ENCODE peak calls at places on chromosomes 7 and 10, in seven cellular contexts. A is MCF 10A, S is fibroblast of mammary gland, F is nephron progenitor cell, D is cardiac muscle cell, B is OCI-LY7, W is brain microvascular endothelial cell. Q is an unnamed sample.

GRCh38 chr7:41702635-41703371 is at the start of gene INHBA:
- DNase-seq in A (peak), S (peak), F (no peak), D (peak), B (no peak), W (peak), Q (no peak)

GRCh38 chr10:103871006-103871405 is 15.6 kb upstream of the SH3PXD2A start:
- DNase-seq in A (peak), S (no peak), F (no peak), D (no peak), B (no peak), W (no peak), Q (no peak)

GRCh38 chr10:57830877-57831535 is 436.7 kb downstream of the IPMK start:
- DNase-seq in A (no peak), S (no peak), F (no peak), D (no peak), B (no peak), W (no peak), Q (no peak)

GRCh38 chr7:158023157-158023556 is 564.5 kb downstream of the PTPRN2 start:
- DNase-seq in A (no peak), S (no peak), F (no peak), D (no peak), B (no peak), W (no peak), Q (no peak)

GRCh38 chr7:151089893-151090730 is 3.8 kb downstream of the AGAP3 start:
- DNase-seq in A (no peak), S (peak), F (no peak), D (no peak), B (no peak), W (no peak), Q (no peak)

GRCh38 chr7:30920584-30921539 is 9.2 kb downstream of the AQP1 start:
- DNase-seq in A (peak), S (peak), F (peak), D (peak), B (no peak), W (peak), Q (no peak)

GRCh38 chr7:50558380-50559051 is 6.7 kb downstream of the DDC start:
- DNase-seq in A (no peak), S (no peak), F (peak), D (peak), B (no peak), W (no peak), Q (no peak)

GRCh38 chr10:115945696-115946445 is 327.1 kb downstream of the GFRA1 start:
- DNase-seq in A (no peak), S (no peak), F (no peak), D (no peak), B (no peak), W (no peak), Q (no peak)

GRCh38 chr7:39504963-39505362 is 61.2 kb upstream of the YAE1 start:
- DNase-seq in A (peak), S (peak), F (no peak), D (peak), B (no peak), W (peak), Q (no peak)

GRCh38 chr7:150307129-150307528 is 16.0 kb upstream of the LRRC61 start:
- DNase-seq in A (no peak), S (no peak), F (no peak), D (no peak), B (no peak), W (no peak), Q (no peak)

GRCh38 chr10:61016007-61016406 is 72.0 kb upstream of the RHOBTB1 start:
- DNase-seq in A (no peak), S (no peak), F (no peak), D (no peak), B (no peak), W (no peak), Q (no peak)

GRCh38 chr7:113076703-113077102 is 9.9 kb downstream of the GPR85 start:
- DNase-seq in A (no peak), S (no peak), F (no peak), D (no peak), B (no peak), W (no peak), Q (no peak)

GRCh38 chr10:59674211-59674836 is 35.3 kb downstream of the SLC16A9 start:
- DNase-seq in A (peak), S (peak), F (no peak), D (peak), B (no peak), W (peak), Q (no peak)

GRCh38 chr10:115417585-115418265 is 324.6 kb downstream of the ATRNL1 start:
- DNase-seq in A (peak), S (peak), F (peak), D (peak), B (peak), W (peak), Q (no peak)

GRCh38 chr7:132503415-132503814 is 72.9 kb downstream of the PLXNA4 start:
- DNase-seq in A (no peak), S (no peak), F (no peak), D (no peak), B (no peak), W (no peak), Q (no peak)

GRCh38 chr7:53984776-53985175 is 557.4 kb upstream of the VSTM2A start:
- DNase-seq in A (peak), S (no peak), F (no peak), D (no peak), B (no peak), W (no peak), Q (no peak)

GRCh38 chr7:584122-584465 is 64.4 kb upstream of the PDGFA start:
- DNase-seq in A (no peak), S (no peak), F (no peak), D (no peak), B (no peak), W (no peak), Q (no peak)

GRCh38 chr10:15485684-15486316 is 114.7 kb upstream of the FAM171A1 start:
- DNase-seq in A (peak), S (peak), F (no peak), D (peak), B (no peak), W (peak), Q (no peak)

GRCh38 chr7:130393095-130393494 is 12.8 kb downstream of the CPA1 start:
- DNase-seq in A (no peak), S (peak), F (no peak), D (peak), B (no peak), W (peak), Q (no peak)

GRCh38 chr7:87148332-87148955 is 3.8 kb upstream of the DMTF1 start:
- DNase-seq in A (peak), S (peak), F (no peak), D (peak), B (peak), W (no peak), Q (no peak)

GRCh38 chr10:99768430-99769011 is 13.9 kb upstream of the ABCC2 start:
- DNase-seq in A (no peak), S (peak), F (no peak), D (no peak), B (no peak), W (no peak), Q (no peak)

DNA sequence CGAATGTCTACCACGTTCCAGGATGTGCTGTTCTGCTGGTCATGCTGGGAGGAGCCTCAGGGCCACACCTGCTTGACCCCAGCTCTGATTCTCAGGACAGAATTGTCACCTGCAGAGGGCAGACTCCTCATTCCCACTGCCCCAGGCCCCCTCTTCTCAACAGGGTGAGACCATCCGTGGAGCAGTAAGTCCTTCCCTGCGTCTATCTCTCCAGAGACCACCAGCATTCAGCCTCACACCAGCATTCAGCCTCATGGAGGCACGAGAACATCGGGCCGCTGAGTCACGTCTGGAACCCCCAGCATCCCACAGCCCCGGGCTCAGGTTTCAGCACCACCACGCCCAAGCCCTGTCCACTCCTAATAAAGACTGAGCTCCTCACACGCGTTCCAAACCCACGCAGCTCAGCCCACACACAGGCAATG is 273.4 kb downstream of the DIP2C start:
- DNase-seq in A (no peak), S (peak), F (no peak), D (no peak), B (peak), W (no peak), Q (no peak)
- TF ChIP-seq CTCF in A (no peak), S (no peak), F (no peak), D (no peak), B (peak), W (peak), Q (peak)

DNA sequence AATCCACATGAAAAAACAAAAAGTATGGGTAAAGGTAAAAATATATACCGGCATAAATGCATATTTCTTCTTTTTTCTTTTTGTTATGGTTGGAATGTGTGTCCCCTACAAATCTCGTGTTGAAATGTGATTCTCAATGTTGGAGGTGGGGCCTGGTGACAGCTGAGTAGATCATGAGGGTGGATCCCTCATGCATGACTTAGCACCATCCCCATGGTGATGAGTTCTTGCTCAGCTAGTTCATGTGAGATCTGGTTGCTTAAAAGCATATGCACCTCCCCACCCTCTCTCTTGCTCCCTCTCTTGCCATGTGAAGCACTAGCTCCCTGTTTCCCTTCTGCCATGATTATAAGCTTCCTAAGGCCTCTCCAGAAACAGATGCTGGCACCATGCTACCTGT is 93.3 kb downstream of the HYCC1 start:
- DNase-seq in A (peak), S (peak), F (peak), D (no peak), B (no peak), W (no peak), Q (no peak)
- TF ChIP-seq CTCF in A (no peak), S (no peak), F (no peak), D (no peak), B (no peak), W (no peak), Q (no peak)

DNA sequence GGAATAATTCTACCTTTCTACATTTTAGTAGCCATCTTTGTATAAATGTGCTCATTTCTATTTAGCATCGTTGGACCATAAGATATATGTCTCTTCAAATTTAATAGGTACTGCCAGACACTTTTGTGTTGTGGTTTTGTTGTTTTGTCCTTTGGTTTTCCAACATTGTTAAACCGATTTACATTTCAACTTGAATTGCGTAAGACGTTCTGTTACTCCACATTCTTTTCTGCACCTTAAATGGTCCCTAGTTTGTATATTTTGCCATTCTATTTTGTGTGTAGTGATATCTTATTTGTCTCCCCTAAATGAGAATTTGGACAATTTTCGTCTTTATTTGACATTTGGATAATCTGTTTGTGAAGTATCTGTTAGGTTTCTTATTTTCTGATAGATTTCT is 1015.6 kb downstream of the NRG3 start:
- DNase-seq in A (no peak), S (no peak), F (no peak), D (no peak), B (no peak), W (no peak), Q (no peak)
- TF ChIP-seq CTCF in A (no peak), S (no peak), F (no peak), D (no peak), B (no peak), W (no peak), Q (no peak)

GRCh38 chr7:22296916-22297315 is 60.0 kb downstream of the RAPGEF5 start:
- DNase-seq in A (no peak), S (peak), F (no peak), D (no peak), B (no peak), W (no peak), Q (no peak)
- TF ChIP-seq CTCF in A (no peak), S (peak), F (no peak), D (peak), B (peak), W (peak), Q (no peak)

GRCh38 chr7:116491887-116492653 is 7.5 kb upstream of the CAV2 start:
- DNase-seq in A (no peak), S (no peak), F (no peak), D (no peak), B (no peak), W (no peak), Q (no peak)

GRCh38 chr7:116490351-116490750 is 9.2 kb upstream of the CAV2 start:
- DNase-seq in A (no peak), S (no peak), F (no peak), D (no peak), B (no peak), W (no peak), Q (no peak)

GRCh38 chr7:116492654-116493109 is 6.9 kb upstream of the CAV2 start:
- DNase-seq in A (no peak), S (no peak), F (no peak), D (no peak), B (no peak), W (no peak), Q (no peak)

GRCh38 chr7:116483271-116483942 is 16.1 kb upstream of the CAV2 start:
- DNase-seq in A (no peak), S (no peak), F (no peak), D (no peak), B (no peak), W (no peak), Q (no peak)

GRCh38 chr7:116487907-116488521 is 11.5 kb upstream of the CAV2 start:
- DNase-seq in A (no peak), S (no peak), F (no peak), D (no peak), B (no peak), W (no peak), Q (no peak)
- TF ChIP-seq CTCF in A (no peak), S (no peak), F (no peak), D (no peak), B (no peak), W (no peak), Q (no peak)

GRCh38 chr7:140079121-140079536 is 16.4 kb upstream of the PARP12 start:
- DNase-seq in A (peak), S (peak), F (peak), D (peak), B (peak), W (peak), Q (no peak)
- TF ChIP-seq CTCF in A (peak), S (peak), F (peak), D (peak), B (peak), W (peak), Q (peak)

DNA sequence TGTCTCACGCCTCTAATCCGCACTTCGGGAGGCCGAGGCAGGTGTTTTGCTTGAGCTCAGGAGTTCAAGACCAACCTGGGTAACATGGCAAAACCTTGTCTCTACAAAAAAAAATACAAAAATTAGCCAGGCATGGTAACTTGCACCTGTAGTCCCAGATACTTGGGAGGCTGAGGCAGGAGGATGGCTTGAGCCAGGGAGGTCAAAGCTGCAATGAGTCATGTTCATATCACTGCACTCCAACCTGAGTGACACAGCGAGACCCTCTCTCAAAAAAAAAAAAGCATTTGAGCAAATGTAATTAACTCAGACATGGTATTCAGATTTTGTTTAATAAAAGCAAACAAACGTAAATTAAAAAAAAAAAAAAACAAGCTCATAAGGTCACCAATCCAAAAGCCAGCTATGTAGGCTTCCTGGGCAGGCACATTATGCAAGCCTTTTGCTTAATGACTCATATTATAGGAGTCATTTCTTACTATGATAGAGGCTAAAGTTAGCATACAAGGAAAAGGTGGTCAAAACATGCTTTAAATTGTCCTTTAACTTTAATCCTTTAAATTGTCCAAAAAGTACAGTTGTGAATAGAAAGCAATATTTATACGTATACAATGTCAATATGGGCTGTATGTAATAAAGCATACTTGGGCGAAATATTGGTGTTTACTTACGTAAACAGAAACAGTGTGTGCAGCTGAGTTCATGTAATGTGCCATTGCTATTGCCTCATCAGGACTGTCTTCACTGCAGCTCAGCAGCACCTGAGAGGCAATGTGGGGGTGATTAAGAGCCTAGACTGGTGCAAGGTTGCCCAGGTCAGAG is 13.0 kb downstream of the AKR1D1 start:
- DNase-seq in A (peak), S (peak), F (no peak), D (peak), B (no peak), W (peak), Q (no peak)
- TF ChIP-seq CTCF in A (no peak), S (no peak), F (no peak), D (no peak), B (no peak), W (no peak), Q (no peak)

DNA sequence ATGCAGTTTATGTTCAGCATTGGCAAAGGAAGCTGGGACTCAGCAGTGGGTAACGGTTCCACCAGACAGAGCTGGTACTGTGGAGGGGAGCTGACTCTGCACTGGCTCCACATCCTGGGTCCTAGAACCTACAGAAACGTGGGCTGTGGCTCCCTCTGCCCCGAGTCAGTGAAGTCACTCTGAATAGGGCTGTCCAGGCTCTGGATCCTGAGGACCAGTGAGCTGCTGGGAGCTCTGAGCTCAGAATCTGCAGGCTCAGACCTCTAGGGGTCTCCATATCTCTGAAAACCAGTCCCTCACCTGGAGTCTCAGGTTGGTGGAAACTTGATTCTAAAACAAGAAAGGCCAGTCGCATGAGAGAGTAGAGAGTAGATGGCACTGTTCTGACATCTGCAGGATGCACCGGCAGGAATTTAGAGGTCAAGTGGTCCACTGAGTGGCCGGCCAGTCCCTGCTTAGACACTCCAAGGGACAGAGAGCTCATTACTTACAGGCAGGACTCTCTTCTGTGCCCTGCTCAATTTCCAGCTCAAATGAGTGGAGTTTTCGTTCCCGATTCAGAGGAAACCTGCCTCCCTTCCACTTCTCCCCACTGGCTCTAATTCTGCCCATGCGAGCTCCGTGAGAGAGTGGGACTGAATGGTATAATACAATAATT is 18.6 kb downstream of the NPFFR1 start:
- DNase-seq in A (peak), S (no peak), F (no peak), D (no peak), B (peak), W (no peak), Q (no peak)
- TF ChIP-seq CTCF in A (no peak), S (no peak), F (no peak), D (peak), B (peak), W (peak), Q (peak)

DNA sequence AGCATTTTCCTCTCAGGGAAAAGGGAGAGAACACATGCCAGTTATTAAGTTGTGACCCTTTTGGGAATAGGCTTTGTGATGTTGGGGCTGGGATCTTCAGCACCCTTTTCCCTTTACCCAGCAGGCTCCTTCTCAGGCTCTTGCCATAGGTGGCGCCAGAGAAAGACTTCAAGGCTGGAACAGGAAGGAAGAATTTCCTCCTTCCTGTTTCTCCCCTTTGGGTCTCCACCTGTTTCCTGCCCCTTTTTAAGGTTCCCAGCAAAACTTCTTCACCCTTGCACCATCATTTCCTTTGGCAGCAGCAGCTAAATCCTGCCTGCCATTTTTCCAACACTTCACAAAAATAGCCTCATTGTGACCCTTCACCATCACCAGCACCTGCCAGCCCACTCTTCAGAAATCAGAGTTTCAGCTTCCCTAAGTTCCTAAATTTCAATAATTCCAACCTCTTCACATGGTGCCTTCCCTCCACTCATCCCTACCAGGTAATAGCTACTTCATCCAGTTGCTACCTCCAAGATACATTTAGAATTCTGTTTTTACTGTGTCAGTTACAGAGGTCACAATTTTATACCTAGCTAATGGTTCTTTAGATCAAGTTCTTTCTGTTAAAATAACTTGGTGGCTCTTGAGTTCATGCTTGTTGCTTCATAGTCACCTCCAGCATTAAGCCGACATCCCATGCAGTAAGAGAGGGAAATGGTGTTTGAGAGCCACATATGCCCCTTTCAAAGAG is 22.4 kb upstream of the FOXK1 start:
- DNase-seq in A (no peak), S (no peak), F (no peak), D (no peak), B (peak), W (no peak), Q (no peak)
- TF ChIP-seq CTCF in A (no peak), S (peak), F (no peak), D (no peak), B (peak), W (peak), Q (no peak)

Q was measured in progenitor cell of endocrine pancreas.